ENCODE peak calls at places on chromosomes 12 and 14, in five cellular contexts. E, K, A, C and U are unnamed samples.

GRCh38 chr14:104665092-104665662 is 24.2 kb upstream of the INF2 start:
- DNase-seq in E (no peak), K (no peak), A (no peak), C (no peak), U (no peak)

GRCh38 chr12:89884917-89885316 is 176.3 kb upstream of the ATP2B1 start:
- DNase-seq in E (no peak), K (no peak), A (no peak), C (no peak), U (no peak)

GRCh38 chr12:153080-153746 is 60.7 kb downstream of the SLC6A12 start:
- DNase-seq in E (no peak), K (no peak), A (peak), C (peak), U (peak)

GRCh38 chr12:92571844-92572543 is 130.8 kb upstream of the PLEKHG7 start:
- DNase-seq in E (no peak), K (no peak), A (no peak), C (no peak), U (no peak)

GRCh38 chr12:107461222-107461980 is 224.2 kb upstream of the PWP1 start:
- DNase-seq in E (no peak), K (no peak), A (no peak), C (no peak), U (no peak)

GRCh38 chr12:63023926-63024325 is 89.0 kb upstream of the PPM1H start:
- DNase-seq in E (no peak), K (no peak), A (no peak), C (no peak), U (no peak)

GRCh38 chr14:81474156-81474492 is 59.5 kb downstream of the SEL1L start:
- DNase-seq in E (no peak), K (peak), A (no peak), C (no peak), U (no peak)

GRCh38 chr14:87628129-87628528 is 364.9 kb downstream of the GALC start:
- DNase-seq in E (peak), K (no peak), A (no peak), C (no peak), U (no peak)

GRCh38 chr12:16610006-16610520 is 4.1 kb upstream of the LMO3 start:
- DNase-seq in E (no peak), K (no peak), A (no peak), C (no peak), U (no peak)

GRCh38 chr12:16612647-16613046 is 6.7 kb upstream of the LMO3 start:
- DNase-seq in E (no peak), K (no peak), A (no peak), C (no peak), U (no peak)

GRCh38 chr12:16609140-16609539 is 3.2 kb upstream of the LMO3 start:
- DNase-seq in E (no peak), K (no peak), A (no peak), C (no peak), U (no peak)

GRCh38 chr12:16611146-16611545 is 5.2 kb upstream of the LMO3 start:
- DNase-seq in E (no peak), K (no peak), A (no peak), C (no peak), U (no peak)

GRCh38 chr12:16610743-16611142 is 4.8 kb upstream of the LMO3 start:
- DNase-seq in E (no peak), K (no peak), A (no peak), C (no peak), U (no peak)
- H3K4me3 ChIP-seq in E (no peak), K (no peak), A (no peak), C (no peak), U (no peak)

GRCh38 chr14:36454599-36455240 is 65.3 kb downstream of the NKX2-1 start:
- DNase-seq in E (no peak), K (no peak), A (no peak), C (no peak), U (no peak)

GRCh38 chr14:36449903-36450302 is 70.1 kb downstream of the NKX2-1 start:
- DNase-seq in E (no peak), K (no peak), A (no peak), C (no peak), U (no peak)

GRCh38 chr14:36452850-36453249 is 67.2 kb downstream of the NKX2-1 start:
- DNase-seq in E (no peak), K (no peak), A (no peak), C (no peak), U (no peak)

GRCh38 chr14:36451346-36452065 is 68.5 kb downstream of the NKX2-1 start:
- DNase-seq in E (no peak), K (no peak), A (no peak), C (no peak), U (peak)

GRCh38 chr14:36450550-36450949 is 69.5 kb downstream of the NKX2-1 start:
- DNase-seq in E (no peak), K (no peak), A (no peak), C (no peak), U (no peak)
- TF ChIP-seq CTCF in E (no peak), K (no peak), A (no peak), C (no peak), U (no peak)

DNA sequence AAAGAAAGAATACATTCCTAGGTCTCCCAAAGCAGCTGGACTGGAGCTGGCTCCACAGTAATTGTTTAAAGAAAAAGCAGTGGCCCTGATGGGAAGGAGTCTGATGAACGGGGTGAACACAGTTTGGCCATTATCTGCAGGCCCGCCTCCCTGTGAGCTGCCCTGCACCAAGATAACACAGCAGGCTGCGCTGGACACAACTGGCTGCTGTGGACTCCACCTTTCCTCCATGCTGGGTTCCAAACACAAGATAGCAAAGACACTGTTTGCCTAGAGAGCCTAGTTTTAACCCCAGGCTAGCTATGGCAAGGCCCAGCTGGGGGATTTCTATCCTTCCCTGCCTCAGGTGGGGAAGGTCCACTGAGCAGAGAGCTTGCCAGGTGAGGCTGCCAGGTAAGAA is 34.6 kb downstream of the ZFP36L1 start:
- DNase-seq in E (no peak), K (no peak), A (no peak), C (no peak), U (no peak)
- TF ChIP-seq EP300 in E (no peak), K (no peak), A (no peak), C (no peak), U (no peak)

DNA sequence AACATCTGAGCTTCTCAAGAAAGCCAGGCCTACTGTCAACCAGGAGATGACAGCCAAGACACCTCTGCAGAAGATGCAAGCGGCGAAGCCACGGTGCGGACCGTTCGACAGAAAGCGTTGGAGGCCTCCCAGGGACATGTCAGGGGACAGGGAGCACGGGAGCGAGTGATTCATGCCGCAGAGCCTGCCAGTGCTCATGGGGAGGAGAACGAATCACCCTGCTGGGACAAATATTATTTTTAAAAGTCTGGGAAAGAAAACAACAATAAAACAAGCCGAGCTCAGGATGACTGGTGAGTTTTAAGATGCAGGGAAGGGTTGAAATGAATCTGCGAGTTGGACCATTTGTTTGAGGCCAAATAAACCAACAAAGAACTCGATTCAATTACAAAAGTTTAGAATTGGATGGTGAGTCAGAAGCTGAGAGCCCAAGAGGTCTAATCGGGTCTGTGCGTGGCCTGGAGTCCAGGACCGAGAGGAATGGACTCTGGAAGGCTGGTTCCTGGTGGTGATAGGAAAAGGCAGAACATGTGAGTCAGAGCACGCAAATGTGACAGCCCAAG is 91.0 kb downstream of the RBM19 start:
- DNase-seq in E (no peak), K (no peak), A (peak), C (no peak), U (no peak)
- H3K4me3 ChIP-seq in E (no peak), K (no peak), A (no peak), C (no peak), U (no peak)

DNA sequence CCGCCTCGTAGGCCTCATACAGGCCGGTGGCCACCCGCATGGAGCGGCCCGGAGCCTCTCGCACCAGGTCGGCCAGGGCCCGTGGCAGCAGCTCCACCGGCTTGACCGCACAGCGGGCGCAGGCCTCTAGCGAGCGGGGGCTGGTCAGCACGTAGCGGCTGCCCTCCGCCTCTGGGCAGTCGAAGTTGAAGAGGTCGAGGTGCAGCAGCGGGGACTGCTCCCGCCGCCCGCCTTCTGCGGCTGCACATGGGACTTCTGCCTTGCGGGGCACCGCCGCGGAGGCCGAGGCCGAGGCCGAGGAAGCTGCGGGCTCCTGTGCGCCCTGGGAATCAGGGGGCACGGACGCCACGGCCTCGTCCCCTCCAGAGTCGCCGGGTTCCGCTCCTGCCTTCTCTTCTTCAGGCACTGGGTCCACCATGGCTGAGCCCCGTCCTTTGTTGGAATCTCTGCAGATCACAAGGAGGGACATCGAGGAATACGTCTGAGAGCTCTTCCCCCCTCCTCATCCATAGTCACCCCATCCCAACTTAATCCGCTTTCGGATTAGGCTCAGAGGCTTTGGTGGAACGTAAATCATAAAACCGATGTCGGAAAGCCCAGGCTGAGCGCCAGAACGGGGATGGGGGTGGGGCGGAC is 1.3 kb downstream of the CCDC177 start:
- DNase-seq in E (no peak), K (no peak), A (no peak), C (no peak), U (peak)
- TF ChIP-seq CTCF in E (no peak), K (no peak), A (no peak), C (no peak), U (no peak)

DNA sequence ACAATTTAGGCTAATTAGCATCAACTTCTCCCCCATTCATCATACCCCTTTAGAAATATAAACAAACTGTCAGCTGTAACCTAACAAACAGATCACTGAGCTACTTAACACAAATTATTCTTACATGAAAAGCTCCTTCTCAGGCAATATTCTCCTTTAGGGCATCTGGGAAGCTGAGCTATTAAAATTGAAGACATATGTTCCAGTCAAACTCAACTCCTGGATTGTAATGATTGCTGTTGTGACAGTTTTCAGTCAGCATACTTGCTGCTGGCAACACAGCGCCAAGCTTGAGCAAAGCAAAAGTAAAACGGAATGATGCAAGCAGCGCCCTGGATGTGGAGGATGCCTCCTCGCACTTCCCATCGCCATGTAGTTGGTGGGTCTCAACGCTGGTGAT is 82.4 kb downstream of the SLC25A21 start:
- DNase-seq in E (no peak), K (no peak), A (no peak), C (no peak), U (no peak)
- TF ChIP-seq EP300 in E (no peak), K (no peak), A (no peak), C (no peak), U (no peak)

GRCh38 chr12:116183741-116184141 is 93.8 kb downstream of the MED13L start:
- DNase-seq in E (no peak), K (no peak), A (no peak), C (no peak), U (no peak)
- H3K4me3 ChIP-seq in E (no peak), K (no peak), A (no peak), C (no peak), U (no peak)

GRCh38 chr14:60327447-60328331 is 78.7 kb downstream of the PPM1A start:
- DNase-seq in E (no peak), K (peak), A (peak), C (peak), U (peak)
- TF ChIP-seq CTCF in E (no peak), K (peak), A (no peak), C (no peak), U (no peak)

GRCh38 chr14:23093993-23094665 is 807 bp downstream of the ACIN1 start:
- DNase-seq in E (no peak), K (no peak), A (no peak), C (no peak), U (no peak)
- TF ChIP-seq EP300 in E (no peak), K (no peak), A (no peak), C (no peak), U (no peak)

DNA sequence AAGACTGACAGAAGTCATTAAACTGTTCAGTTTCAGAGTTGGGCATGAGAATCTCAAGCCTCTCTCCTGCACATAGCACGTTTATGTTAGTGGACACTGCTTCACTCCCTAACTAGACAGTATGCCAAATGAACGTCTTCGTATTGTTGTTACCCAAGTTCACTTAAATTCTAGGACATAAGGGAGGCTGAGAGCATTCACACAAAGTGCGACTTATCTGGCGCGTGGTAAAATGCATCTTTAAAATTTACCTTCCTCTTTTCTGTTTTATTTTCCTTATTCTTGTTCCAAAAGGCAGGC is 166.3 kb downstream of the AKAP6 start:
- DNase-seq in E (no peak), K (no peak), A (no peak), C (no peak), U (no peak)
- H3K4me3 ChIP-seq in E (no peak), K (no peak), A (no peak), C (peak), U (no peak)